ENCODE peak calls at places on chromosomes 11 and 22, in eight cellular contexts. D is IMR-90, J is sigmoid colon, I is H54, C is body of pancreas, E is erythroblast, A is HCT116, B is gastrocnemius medialis. K is an unnamed sample.

GRCh38 chr22:37211075-37211852 is 1.0 kb downstream of the SSTR3 start:
- DNase-seq in I (no peak), D (no peak), A (no peak), J (peak), C (no peak), B (no peak), E (no peak), K (peak)

GRCh38 chr11:31641477-31642062 is 132.0 kb downstream of the ELP4 start:
- DNase-seq in J (no peak), A (peak), D (peak), B (no peak), I (no peak), E (peak), C (peak), K (peak)

GRCh38 chr11:43751726-43752125 is 71.2 kb downstream of the HSD17B12 start:
- DNase-seq in E (no peak), I (no peak), B (no peak), A (no peak), J (no peak), D (no peak), C (no peak), K (no peak)

GRCh38 chr11:125071408-125071807 is 8.3 kb downstream of the SLC37A2 start:
- DNase-seq in E (peak), A (no peak), I (no peak), C (no peak), J (peak), B (no peak), D (no peak), K (no peak)

GRCh38 chr11:17533341-17533740 is 10.9 kb downstream of the USH1C start:
- DNase-seq in E (no peak), A (no peak), D (no peak), B (no peak), C (no peak), J (no peak), I (no peak), K (no peak)

GRCh38 chr11:111635706-111636045 is 33.4 kb downstream of the SIK2 start:
- DNase-seq in A (no peak), B (peak), D (peak), E (peak), J (peak), I (no peak), C (peak), K (peak)

GRCh38 chr11:83693279-83693992 is 407.3 kb upstream of the CCDC90B start:
- DNase-seq in E (no peak), B (no peak), J (no peak), C (no peak), A (no peak), D (no peak), I (no peak), K (no peak)

GRCh38 chr11:11584937-11585336 is 36.9 kb downstream of the GALNT18 start:
- DNase-seq in A (no peak), C (no peak), D (peak), J (no peak), I (no peak), E (no peak), B (no peak), K (no peak)

GRCh38 chr22:37525073-37525745 is 6.0 kb upstream of the CARD10 start:
- DNase-seq in I (peak), J (no peak), D (peak), A (peak), C (no peak), E (no peak), B (no peak), K (no peak)

GRCh38 chr11:119807402-119807801 is 78.4 kb upstream of the NECTIN1 start:
- DNase-seq in C (no peak), I (no peak), B (no peak), E (no peak), A (no peak), D (no peak), J (no peak), K (no peak)

GRCh38 chr11:104772806-104773241 is 125.4 kb downstream of the CASP12 start:
- DNase-seq in C (no peak), A (peak), B (peak), J (no peak), E (no peak), I (peak), D (peak), K (no peak)
- TF ChIP-seq POLR2A in C (no peak), A (no peak), B (no peak), J (no peak), E (no peak), I (no peak), D (no peak), K (no peak)

GRCh38 chr11:76999597-76999996 is 34.6 kb upstream of the B3GNT6 start:
- DNase-seq in A (no peak), D (no peak), E (no peak), B (no peak), J (no peak), I (no peak), C (no peak), K (no peak)
- TF ChIP-seq POLR2A in A (no peak), D (no peak), E (no peak), B (no peak), J (no peak), I (no peak), C (no peak), K (no peak)

GRCh38 chr22:31953251-31953650 is 8.9 kb downstream of the YWHAH start:
- DNase-seq in D (no peak), C (no peak), A (no peak), J (no peak), I (no peak), B (no peak), E (no peak), K (no peak)

GRCh38 chr22:31952094-31952401 is 7.7 kb downstream of the YWHAH start:
- DNase-seq in E (peak), C (no peak), A (no peak), J (no peak), D (no peak), B (no peak), I (no peak), K (no peak)

GRCh38 chr22:31950226-31950625 is 5.9 kb downstream of the YWHAH start:
- DNase-seq in E (no peak), A (no peak), I (no peak), C (no peak), B (no peak), D (no peak), J (no peak), K (no peak)

GRCh38 chr22:31952459-31952858 is 8.1 kb downstream of the YWHAH start:
- DNase-seq in A (no peak), E (peak), D (peak), J (no peak), C (no peak), B (no peak), I (no peak), K (no peak)

GRCh38 chr22:31951201-31952093 is 7.1 kb downstream of the YWHAH start:
- DNase-seq in J (no peak), A (no peak), E (no peak), D (no peak), B (no peak), C (no peak), I (no peak), K (no peak)
- TF ChIP-seq POLR2A in J (no peak), A (no peak), E (peak), D (no peak), B (no peak), C (no peak), I (no peak), K (no peak)

GRCh38 chr22:42959472-42960145 is 55.3 kb downstream of the PACSIN2 start:
- DNase-seq in I (no peak), C (peak), J (peak), A (no peak), B (peak), D (peak), E (peak), K (no peak)
- TF ChIP-seq POLR2A in I (no peak), C (peak), J (no peak), A (no peak), B (no peak), D (peak), E (peak), K (no peak)

GRCh38 chr22:31211862-31212730 is at the start of gene LIMK2:
- DNase-seq in A (peak), I (peak), J (peak), B (peak), D (peak), C (peak), E (peak), K (peak)
- TF ChIP-seq POLR2A in A (no peak), I (peak), J (peak), B (peak), D (no peak), C (peak), E (peak), K (no peak)

DNA sequence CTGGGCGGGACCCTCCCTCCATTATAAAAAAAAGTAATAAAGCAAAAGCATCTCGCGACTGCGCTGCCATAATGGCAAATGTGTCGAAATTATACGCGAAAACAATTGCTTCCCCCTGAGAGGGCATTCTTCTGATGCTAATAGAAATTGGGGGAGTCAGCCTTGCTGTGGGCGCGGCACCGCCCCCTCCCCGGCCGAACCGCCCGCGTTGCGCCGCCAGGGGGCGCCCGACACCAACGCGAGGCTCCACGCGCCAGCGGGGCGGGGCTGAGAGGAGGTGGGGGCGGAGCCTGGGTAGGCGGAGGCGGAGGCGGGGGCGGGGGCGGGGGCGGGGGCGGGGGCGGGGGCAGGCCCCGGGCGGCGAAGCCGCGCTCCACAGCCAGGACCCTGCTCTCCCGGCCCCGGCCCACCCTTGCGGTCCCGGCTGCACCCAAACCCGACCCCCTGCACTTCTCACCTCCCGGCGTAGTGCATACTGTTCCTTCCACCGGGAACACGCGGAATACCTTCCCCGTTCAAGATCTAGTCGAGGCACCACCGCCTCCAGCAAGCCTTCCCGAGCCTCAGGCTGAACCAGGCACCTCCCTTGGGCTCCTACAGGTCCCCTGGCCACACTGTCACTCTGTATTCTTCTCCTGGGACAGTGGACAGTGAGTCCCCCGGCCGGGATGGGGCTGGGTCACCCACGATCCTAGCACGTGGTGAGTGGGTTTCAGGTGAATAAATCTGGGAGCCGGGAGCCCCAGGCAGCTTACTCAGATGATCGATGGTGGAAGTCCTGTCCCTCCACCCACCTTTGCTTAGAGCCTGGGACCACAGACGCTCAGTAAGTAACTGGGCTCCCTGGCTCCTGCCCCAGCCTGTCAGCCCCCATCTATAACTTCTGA is 15.5 kb upstream of the UPK3A start:
- DNase-seq in C (peak), J (peak), B (peak), I (peak), A (no peak), E (peak), D (peak), K (peak)
- TF ChIP-seq POLR2A in C (no peak), J (peak), B (no peak), I (no peak), A (no peak), E (no peak), D (no peak), K (no peak)

K was measured in testis.